ENCODE peak calls at places on chromosomes 11 and 22, in four cellular contexts. Q is HCT116, C is suprapubic skin, O is sigmoid colon. P is an unnamed sample.
A peak's percentile ranks its signal among the peaks of the same experiment; 100 is the strongest.

GRCh38 chr11:66119348-66120133 is 49.5 kb downstream of the PACS1 start:
- DNase-seq in Q (peak; percentile 55), C (no peak), O (no peak), P (peak; percentile 48)

GRCh38 chr11:12746593-12747097 is 72.4 kb downstream of the TEAD1 start:
- DNase-seq in Q (peak; percentile 78), C (no peak), O (peak; percentile 77), P (no peak)

GRCh38 chr11:44301856-44302231 is 8.1 kb downstream of the ALX4 start:
- DNase-seq in Q (peak; percentile 7), C (no peak), O (peak; percentile 44), P (no peak)

GRCh38 chr11:132093861-132094260 is 723.4 kb downstream of the NTM start:
- DNase-seq in Q (no peak), C (no peak), O (no peak), P (no peak)

GRCh38 chr11:20464566-20464965 is 77.0 kb downstream of the PRMT3 start:
- DNase-seq in Q (no peak), C (no peak), O (no peak), P (no peak)

GRCh38 chr11:19967796-19968195 is 192.5 kb downstream of the DBX1 start:
- DNase-seq in Q (no peak), C (no peak), O (no peak), P (no peak)

GRCh38 chr11:83784419-83784818 is 498.3 kb upstream of the CCDC90B start:
- DNase-seq in Q (no peak), C (no peak), O (no peak), P (no peak)

GRCh38 chr11:86151188-86152005 is 82.5 kb upstream of the PICALM start:
- DNase-seq in Q (no peak), C (no peak), O (peak; percentile 79), P (no peak)

GRCh38 chr11:69644071-69644961 is 3.4 kb downstream of the CCND1 start:
- DNase-seq in Q (no peak), C (peak; percentile 79), O (peak; percentile 86), P (no peak)

GRCh38 chr11:118343981-118344521 is at the start of gene CD3G:
- DNase-seq in Q (no peak), C (no peak), O (no peak), P (no peak)

GRCh38 chr22:31618057-31618456 is 44.0 kb downstream of the PISD start:
- DNase-seq in Q (no peak), C (no peak), O (no peak), P (no peak)

GRCh38 chr11:92269021-92269420 is 44.4 kb downstream of the FAT3 start:
- DNase-seq in Q (no peak), C (no peak), O (no peak), P (peak; percentile 17)

GRCh38 chr22:21942407-21942895 is 10.2 kb downstream of the PPM1F start:
- DNase-seq in Q (peak; percentile 44), C (peak; percentile 89), O (peak; percentile 91), P (no peak)

GRCh38 chr11:74366576-74366975 is 31.7 kb downstream of the PGM2L1 start:
- DNase-seq in Q (no peak), C (no peak), O (no peak), P (no peak)

GRCh38 chr22:23065069-23065451 is 5.3 kb upstream of the GNAZ start:
- DNase-seq in Q (no peak), C (no peak), O (no peak), P (no peak)

GRCh38 chr11:17986007-17986710 is 26.7 kb downstream of the SERGEF start:
- DNase-seq in Q (peak; percentile 15), C (no peak), O (no peak), P (no peak)

GRCh38 chr22:45201678-45202332 is 38.1 kb downstream of the NUP50 start:
- DNase-seq in Q (no peak), C (no peak), O (peak; percentile 58), P (no peak)
- TF ChIP-seq POLR2AphosphoS5 in Q (no peak), C (no peak), O (no peak), P (no peak)

DNA sequence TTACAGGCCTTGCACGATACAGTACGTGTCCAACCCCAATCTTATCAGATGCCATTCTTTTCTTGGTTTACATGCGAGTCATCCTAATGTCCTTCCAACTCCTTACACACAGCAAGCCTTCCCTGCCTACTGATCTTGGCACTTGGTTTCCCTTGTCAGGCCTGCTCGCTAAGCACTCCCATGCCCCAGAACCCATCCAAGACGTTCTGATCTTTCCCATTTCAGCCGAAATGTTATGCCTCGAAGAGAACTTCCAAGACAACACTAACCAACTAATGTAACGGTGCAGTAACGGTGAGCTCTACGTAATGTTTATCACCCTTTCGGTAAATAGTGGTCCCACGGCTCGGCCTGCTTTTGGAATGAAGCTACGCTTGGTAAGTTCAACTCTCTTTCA is 521 bp downstream of the PES1 start:
- DNase-seq in Q (no peak), C (no peak), O (no peak), P (no peak)
- TF ChIP-seq POLR2AphosphoS5 in Q (no peak), C (no peak), O (no peak), P (no peak)

GRCh38 chr22:19289475-19290161 is 1.9 kb downstream of the CLTCL1 start:
- DNase-seq in Q (no peak), C (no peak), O (no peak), P (no peak)

GRCh38 chr22:19291218-19291579 is 320 bp downstream of the CLTCL1 start:
- DNase-seq in Q (no peak), C (peak; percentile 80), O (peak; percentile 73), P (no peak)

GRCh38 chr22:19290400-19291217 is 910 bp downstream of the CLTCL1 start:
- DNase-seq in Q (no peak), C (no peak), O (no peak), P (no peak)

GRCh38 chr22:19291580-19292261 is at the start of gene CLTCL1:
- DNase-seq in Q (peak; percentile 38), C (peak; percentile 87), O (peak; percentile 90), P (no peak)

DNA sequence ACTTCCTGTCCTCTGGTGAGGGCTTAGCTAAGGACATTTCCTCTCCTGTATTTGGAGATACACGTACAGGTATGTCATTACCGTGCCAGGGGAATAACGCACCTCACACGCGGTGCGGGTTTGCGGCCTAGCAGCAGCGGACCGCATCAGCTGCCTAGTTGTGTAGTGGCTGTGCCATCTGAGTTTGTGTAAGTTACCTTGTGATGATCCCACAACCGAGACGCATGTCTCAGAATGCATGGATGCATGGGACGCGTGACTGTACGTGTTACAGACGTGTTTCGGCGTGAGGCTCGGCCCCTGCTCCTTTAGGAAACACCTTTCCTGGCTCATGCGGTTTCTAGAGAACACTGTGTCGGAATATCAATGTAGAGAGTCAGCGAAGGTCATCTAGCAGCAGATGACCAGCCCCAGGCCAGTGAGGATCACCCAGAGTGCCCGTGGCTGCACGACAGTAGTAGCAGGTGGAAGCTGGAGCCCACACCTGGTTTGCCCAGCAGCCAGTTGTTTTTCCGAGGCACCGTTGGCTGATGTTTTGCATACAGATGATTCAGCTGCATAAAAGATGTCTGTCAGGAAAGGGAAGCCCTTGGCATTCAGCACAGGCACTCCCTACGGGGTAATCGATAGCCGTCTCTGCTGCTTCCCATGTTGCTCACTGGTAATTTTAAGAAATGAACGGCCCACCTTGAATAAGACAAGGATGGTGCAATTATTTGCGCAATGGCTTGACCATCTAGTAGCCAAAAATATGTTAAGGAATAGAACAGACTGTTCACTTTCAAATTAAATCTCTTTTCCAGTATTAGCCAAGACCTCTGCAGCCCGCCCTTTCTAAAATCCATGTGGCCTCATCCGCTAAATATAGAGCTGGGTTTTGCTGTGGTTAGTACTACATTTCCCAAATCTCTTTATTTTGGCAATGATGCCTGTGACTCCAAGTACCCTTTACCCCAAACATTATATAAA is 1.0 kb upstream of the CLTCL1 start:
- DNase-seq in Q (no peak), C (no peak), O (no peak), P (no peak)
- TF ChIP-seq POLR2AphosphoS5 in Q (no peak), C (no peak), O (no peak), P (no peak)

DNA sequence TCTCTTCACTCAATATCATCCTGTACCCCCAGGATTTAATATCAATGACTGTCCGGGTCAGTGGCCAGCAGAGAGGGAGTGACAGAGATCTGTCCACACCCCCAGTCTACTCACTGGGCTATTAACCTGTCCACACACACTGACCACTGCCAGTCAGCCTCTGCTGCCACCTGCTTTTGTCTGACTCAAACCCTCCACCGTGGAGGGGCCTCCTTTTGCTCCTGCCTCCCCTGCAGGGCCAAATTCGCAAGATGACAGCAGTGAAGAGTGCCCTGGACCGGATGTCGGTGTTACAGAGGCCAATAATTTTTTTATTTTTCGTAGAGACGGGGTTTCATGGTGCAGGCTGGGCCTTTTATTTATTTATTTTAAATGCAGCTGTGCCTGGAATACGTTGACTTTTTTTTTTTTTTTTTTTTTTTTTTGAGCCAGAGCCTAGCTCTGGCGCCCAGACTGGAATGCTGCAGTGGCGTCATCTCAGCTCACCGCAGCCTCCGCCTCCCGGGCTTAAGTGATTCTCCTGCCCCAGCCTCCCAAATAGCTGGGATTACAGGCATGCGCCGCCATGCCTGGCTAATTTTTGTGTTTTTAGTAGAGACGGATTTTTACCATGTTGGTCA is 5.1 kb downstream of the PDXP start:
- DNase-seq in Q (no peak), C (no peak), O (peak; percentile 83), P (no peak)
- TF ChIP-seq POLR2AphosphoS5 in Q (no peak), C (no peak), O (peak; percentile 22), P (no peak)

GRCh38 chr22:38741166-38741565 is 14.6 kb downstream of the SUN2 start:
- DNase-seq in Q (no peak), C (no peak), O (no peak), P (no peak)

GRCh38 chr22:38741576-38741975 is 14.2 kb downstream of the SUN2 start:
- DNase-seq in Q (no peak), C (no peak), O (no peak), P (no peak)

GRCh38 chr22:38740116-38740723 is 15.6 kb downstream of the SUN2 start:
- DNase-seq in Q (no peak), C (no peak), O (no peak), P (no peak)

GRCh38 chr22:38740754-38741153 is 15.0 kb downstream of the SUN2 start:
- DNase-seq in Q (no peak), C (no peak), O (no peak), P (no peak)

DNA sequence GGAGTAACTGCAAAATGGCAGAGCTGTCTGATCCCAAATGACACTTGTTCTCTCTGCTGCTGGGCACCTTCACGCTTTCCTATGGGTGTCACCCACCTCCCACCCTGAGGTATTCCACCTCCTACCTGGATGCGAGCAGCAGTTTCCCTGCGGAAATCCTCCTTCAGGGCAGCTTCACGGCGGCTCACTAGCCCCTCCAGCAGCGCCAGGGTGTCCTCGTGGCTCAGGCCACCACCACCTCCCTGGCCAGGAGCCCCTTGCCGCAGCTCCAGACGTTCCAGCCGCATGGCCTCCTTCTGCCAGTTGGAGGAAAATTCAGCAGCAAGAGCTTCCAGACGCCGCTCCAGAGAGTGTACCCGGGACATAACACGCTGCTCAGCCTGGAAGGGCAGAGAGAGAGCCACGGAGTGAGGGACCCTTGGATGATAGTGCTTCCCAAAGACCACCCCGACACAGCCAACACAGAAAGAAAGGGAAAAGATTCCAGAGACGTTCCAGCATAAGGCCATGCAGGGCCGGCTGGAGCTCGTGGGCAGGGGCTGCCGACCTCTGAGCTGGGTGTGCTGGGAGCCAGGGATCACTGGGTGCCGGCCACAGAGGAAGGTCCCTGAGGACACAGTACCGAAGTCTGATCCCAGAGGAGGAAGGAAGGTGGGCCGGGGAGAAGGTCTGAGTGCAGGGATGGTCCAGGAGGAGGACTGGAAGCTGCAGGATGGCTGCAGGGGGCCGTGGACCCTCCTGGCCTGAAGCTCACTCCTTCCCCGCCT is 13.4 kb downstream of the SUN2 start:
- DNase-seq in Q (no peak), C (no peak), O (no peak), P (no peak)
- TF ChIP-seq POLR2AphosphoS5 in Q (no peak), C (no peak), O (no peak), P (no peak)

GRCh38 chr11:26963764-26964163 is 30.1 kb upstream of the FIBIN start:
- DNase-seq in Q (no peak), C (no peak), O (no peak), P (no peak)
- TF ChIP-seq POLR2AphosphoS5 in Q (no peak), C (no peak), O (no peak), P (no peak)